ENCODE peak calls at places on chromosome 22, in ten cellular contexts. X, P, L, Q, D, M, Y, A, G and Z are unnamed samples.

GRCh38 chr22:35596821-35597220 is 20.3 kb downstream of the MB start:
- DNase-seq in X (no peak), P (no peak), L (no peak), Q (peak; percentile 31), D (no peak), M (no peak), Y (peak; percentile 69), A (no peak), G (no peak), Z (peak; percentile 22)

GRCh38 chr22:49930596-49931412 is 12.4 kb downstream of the CRELD2 start:
- DNase-seq in X (no peak), P (peak; percentile 81), L (peak; percentile 64), Q (no peak), D (peak; percentile 51), M (no peak), Y (no peak), A (peak; percentile 64), G (peak; percentile 43), Z (no peak)

GRCh38 chr22:19520007-19520406 is 4.2 kb downstream of the CLDN5 start:
- DNase-seq in X (no peak), P (no peak), L (no peak), Q (peak; percentile 39), D (no peak), M (no peak), Y (no peak), A (no peak), G (no peak), Z (no peak)

GRCh38 chr22:47374273-47374771 is 611.9 kb downstream of the TBC1D22A start:
- DNase-seq in X (no peak), P (no peak), L (no peak), Q (peak; percentile 48), D (no peak), M (no peak), Y (peak; percentile 23), A (no peak), G (no peak), Z (no peak)

GRCh38 chr22:19688301-19689290 is 25.7 kb upstream of the SEPTIN5 start:
- DNase-seq in X (no peak), P (no peak), L (no peak), Q (no peak), D (no peak), M (no peak), Y (no peak), A (no peak), G (no peak), Z (no peak)

GRCh38 chr22:47450876-47451475 is 688.5 kb downstream of the TBC1D22A start:
- DNase-seq in X (no peak), P (no peak), L (no peak), Q (no peak), D (no peak), M (no peak), Y (no peak), A (no peak), G (no peak), Z (no peak)

GRCh38 chr22:35631597-35631996 is 14.5 kb upstream of the MB start:
- DNase-seq in X (no peak), P (peak; percentile 63), L (no peak), Q (no peak), D (peak; percentile 54), M (no peak), Y (no peak), A (peak; percentile 42), G (peak; percentile 36), Z (peak; percentile 71)

GRCh38 chr22:50019316-50019715 is 6.8 kb upstream of the IL17REL start:
- DNase-seq in X (no peak), P (no peak), L (no peak), Q (peak; percentile 40), D (no peak), M (no peak), Y (no peak), A (no peak), G (no peak), Z (no peak)

GRCh38 chr22:37801946-37802309 is 5.8 kb upstream of the GCAT start:
- DNase-seq in X (no peak), P (no peak), L (no peak), Q (no peak), D (no peak), M (no peak), Y (no peak), A (no peak), G (no peak), Z (no peak)

GRCh38 chr22:37802310-37803194 is 5.2 kb upstream of the GCAT start:
- DNase-seq in X (no peak), P (peak; percentile 78), L (no peak), Q (peak; percentile 83), D (peak; percentile 60), M (no peak), Y (peak; percentile 80), A (peak; percentile 64), G (peak; percentile 41), Z (peak; percentile 72)

GRCh38 chr22:37796079-37796478 is 11.7 kb upstream of the GCAT start:
- DNase-seq in X (no peak), P (no peak), L (no peak), Q (no peak), D (no peak), M (no peak), Y (no peak), A (no peak), G (no peak), Z (no peak)

GRCh38 chr22:37794376-37794775 is 13.4 kb upstream of the GCAT start:
- DNase-seq in X (no peak), P (no peak), L (no peak), Q (no peak), D (no peak), M (no peak), Y (no peak), A (no peak), G (no peak), Z (no peak)

DNA sequence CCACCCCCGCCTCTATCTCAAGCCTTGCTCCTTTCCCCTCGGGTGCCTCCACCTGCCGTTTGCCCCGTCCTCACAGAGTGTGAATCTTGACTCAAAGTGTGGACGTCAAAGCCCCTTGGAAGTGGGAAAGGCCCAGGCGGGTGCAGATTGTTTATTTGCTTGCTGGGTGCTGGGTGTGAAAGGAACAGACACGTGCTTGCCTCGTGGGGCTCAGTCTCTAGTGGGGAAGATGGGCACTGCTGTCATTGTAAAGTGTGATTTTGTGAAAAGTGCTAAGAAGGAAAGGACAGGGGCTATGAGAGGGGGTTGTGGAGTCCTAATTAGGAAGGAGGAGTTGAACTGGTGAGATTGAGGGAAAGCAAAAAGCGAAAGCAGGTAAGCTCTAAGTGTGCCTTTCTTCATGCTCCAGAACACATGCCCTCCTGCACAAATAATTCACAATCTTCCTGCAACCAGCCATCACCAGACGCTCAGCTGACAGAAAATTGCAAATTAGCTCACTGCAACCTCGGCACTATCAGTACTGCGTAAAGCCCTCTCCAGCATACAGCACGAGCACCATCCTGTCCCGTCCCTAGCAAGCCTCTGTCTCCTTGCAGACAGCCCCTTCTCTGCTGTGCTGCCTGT is 9.7 kb upstream of the GCAT start:
- DNase-seq in X (no peak), P (no peak), L (no peak), Q (no peak), D (no peak), M (no peak), Y (no peak), A (no peak), G (no peak), Z (no peak)
- H3K4me3 ChIP-seq in X (no peak overlapping the region), P (no peak overlapping the region), L (no peak overlapping the region), Q (no peak overlapping the region), D (no peak overlapping the region), M (no peak overlapping the region), Y (no peak overlapping the region), A (no peak overlapping the region), G (no peak overlapping the region), Z (no peak overlapping the region)

GRCh38 chr22:18075101-18075730 is 2.6 kb upstream of the PEX26 start:
- DNase-seq in X (no peak), P (no peak), L (no peak), Q (no peak), D (no peak), M (no peak), Y (no peak), A (no peak), G (no peak), Z (no peak)

GRCh38 chr22:18070556-18071306 is 7.1 kb upstream of the PEX26 start:
- DNase-seq in X (no peak), P (no peak), L (no peak), Q (no peak), D (no peak), M (no peak), Y (no peak), A (no peak), G (no peak), Z (no peak)

GRCh38 chr22:18070041-18070440 is 7.7 kb upstream of the PEX26 start:
- DNase-seq in X (no peak), P (no peak), L (no peak), Q (no peak), D (no peak), M (no peak), Y (no peak), A (no peak), G (no peak), Z (no peak)

GRCh38 chr22:18068991-18069390 is 8.8 kb upstream of the PEX26 start:
- DNase-seq in X (no peak), P (no peak), L (no peak), Q (no peak), D (no peak), M (no peak), Y (no peak), A (no peak), G (no peak), Z (no peak)

DNA sequence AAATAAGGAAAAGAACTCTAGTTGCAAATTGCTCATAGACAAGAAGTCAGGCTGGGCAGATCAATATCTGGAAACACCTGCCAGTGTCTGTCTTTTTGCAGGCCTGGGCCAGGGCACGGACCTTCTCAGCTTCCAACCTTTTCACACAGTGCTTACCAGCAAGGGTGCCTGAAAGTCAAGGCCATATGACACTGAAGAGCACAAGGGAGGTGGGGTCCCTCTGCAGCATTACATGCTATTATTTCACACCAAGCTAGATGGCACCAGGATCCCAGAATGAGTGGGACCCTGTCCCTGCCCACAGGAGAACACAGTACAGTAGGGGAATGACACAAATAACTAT is 5.9 kb upstream of the PEX26 start:
- DNase-seq in X (no peak), P (no peak), L (no peak), Q (no peak), D (no peak), M (no peak), Y (no peak), A (no peak), G (no peak), Z (no peak)
- H3K4me3 ChIP-seq in X (no peak overlapping the region), P (no peak overlapping the region), L (no peak overlapping the region), Q (no peak overlapping the region), D (no peak overlapping the region), M (no peak overlapping the region), Y (no peak overlapping the region), A (no peak overlapping the region), G (no peak overlapping the region), Z (no peak overlapping the region)

GRCh38 chr22:22887621-22888503 is at the start of gene IGLL5:
- DNase-seq in X (no peak), P (no peak), L (no peak), Q (no peak), D (no peak), M (no peak), Y (no peak), A (no peak), G (no peak), Z (no peak)
- H3K4me3 ChIP-seq in X (no peak within 1 kb of the TSS), P (no peak within 1 kb of the TSS), L (peak within 1 kb of the TSS; percentile 73), Q (no peak within 1 kb of the TSS), D (no peak within 1 kb of the TSS), M (no peak within 1 kb of the TSS), Y (no peak within 1 kb of the TSS), A (no peak within 1 kb of the TSS), G (no peak within 1 kb of the TSS), Z (no peak within 1 kb of the TSS)

DNA sequence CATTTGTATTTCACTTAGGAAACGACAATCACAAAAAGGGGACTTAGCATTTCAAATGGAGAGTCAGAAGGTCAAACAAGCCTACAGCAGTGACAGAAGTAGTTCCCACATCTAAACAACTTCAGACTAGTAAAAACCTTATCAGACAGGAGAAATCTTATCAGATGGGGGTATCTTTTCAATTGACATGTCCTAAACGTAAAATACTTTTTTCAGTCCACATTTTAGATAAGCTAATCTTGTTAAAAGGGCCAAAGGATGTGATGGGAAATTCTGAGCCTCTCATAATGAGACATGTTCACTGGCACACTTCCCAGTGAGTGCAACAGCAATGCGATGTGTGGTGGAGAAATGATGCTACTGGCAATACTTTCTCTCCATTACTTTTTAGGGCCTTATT is 2.4 kb downstream of the MAPK1 start:
- DNase-seq in X (no peak), P (peak; percentile 43), L (no peak), Q (no peak), D (peak; percentile 89), M (peak; percentile 65), Y (no peak), A (peak; percentile 86), G (peak; percentile 82), Z (no peak)
- H3K4me3 ChIP-seq in X (no peak overlapping the region), P (peak overlapping the region; percentile 97), L (no peak overlapping the region), Q (peak overlapping the region; percentile 97), D (no peak overlapping the region), M (no peak overlapping the region), Y (peak overlapping the region; percentile 89), A (no peak overlapping the region), G (no peak overlapping the region), Z (no peak overlapping the region)